ENCODE peak calls at places on chromosomes 11 and 22, in ten cellular contexts. X is GM23338, P is psoas muscle, Y is lung, W is tibial artery, T is stomach, O is RWPE1, G is brain microvascular endothelial cell, U is mesendoderm, L is mesenchymal stem cell. C is an unnamed sample.

GRCh38 chr22:26610072-26610958 is 7.5 kb downstream of the CRYBB1 start:
- DNase-seq in X (no peak), P (peak; percentile 36), Y (no peak), W (peak; percentile 68), T (peak; percentile 35), O (peak; percentile 43), G (peak; percentile 89), U (no peak), L (peak; percentile 46), C (no peak)

GRCh38 chr11:26227883-26228502 is 103.9 kb upstream of the ANO3 start:
- DNase-seq in X (no peak), P (no peak), Y (no peak), W (no peak), T (no peak), O (no peak), G (no peak), U (no peak), L (no peak), C (no peak)

GRCh38 chr11:120272303-120272702 is 32.4 kb downstream of the POU2F3 start:
- DNase-seq in X (no peak), P (no peak), Y (no peak), W (no peak), T (no peak), O (peak; percentile 91), G (peak; percentile 31), U (no peak), L (no peak), C (no peak)

GRCh38 chr11:66359662-66360087 is 11.9 kb downstream of the SLC29A2 start:
- DNase-seq in X (peak; percentile 57), P (no peak), Y (no peak), W (no peak), T (no peak), O (no peak), G (no peak), U (peak; percentile 62), L (no peak), C (no peak)

GRCh38 chr11:16986434-16987204 is 27.6 kb downstream of the PLEKHA7 start:
- DNase-seq in X (peak; percentile 25), P (no peak), Y (peak; percentile 73), W (no peak), T (peak; percentile 95), O (no peak), G (no peak), U (peak; percentile 79), L (no peak), C (peak; percentile 81)

GRCh38 chr11:115930886-115931537 is 426.8 kb upstream of the CADM1 start:
- DNase-seq in X (no peak), P (no peak), Y (no peak), W (no peak), T (no peak), O (no peak), G (no peak), U (no peak), L (no peak), C (no peak)

GRCh38 chr11:67639438-67639859 is at the start of gene TBX10:
- DNase-seq in X (no peak), P (no peak), Y (no peak), W (no peak), T (no peak), O (no peak), G (no peak), U (no peak), L (no peak), C (no peak)

GRCh38 chr22:36369922-36370781 is 17.6 kb downstream of the MYH9 start:
- DNase-seq in X (no peak), P (peak; percentile 34), Y (peak; percentile 77), W (peak; percentile 82), T (peak; percentile 76), O (no peak), G (no peak), U (peak; percentile 73), L (peak; percentile 68), C (peak; percentile 65)

GRCh38 chr11:122293298-122294023 is 177.4 kb upstream of the BLID start:
- DNase-seq in X (peak; percentile 59), P (no peak), Y (no peak), W (no peak), T (no peak), O (no peak), G (peak; percentile 27), U (no peak), L (no peak), C (no peak)

GRCh38 chr11:129896062-129896461 is 684 bp upstream of the NFRKB start:
- DNase-seq in X (peak; percentile 27), P (no peak), Y (no peak), W (no peak), T (no peak), O (no peak), G (no peak), U (no peak), L (no peak), C (no peak)

GRCh38 chr11:118531597-118532084 is 649 bp downstream of the TMEM25 start:
- DNase-seq in X (peak; percentile 36), P (no peak), Y (no peak), W (no peak), T (no peak), O (peak; percentile 22), G (no peak), U (no peak), L (no peak), C (no peak)

GRCh38 chr22:46012881-46013281 is 35.9 kb upstream of the WNT7B start:
- DNase-seq in X (no peak), P (peak; percentile 30), Y (no peak), W (peak; percentile 78), T (no peak), O (no peak), G (no peak), U (no peak), L (no peak), C (no peak)

GRCh38 chr22:22893077-22893805 is 5.6 kb downstream of the IGLL5 start:
- DNase-seq in X (peak; percentile 8), P (no peak), Y (no peak), W (peak; percentile 45), T (no peak), O (no peak), G (no peak), U (no peak), L (no peak), C (no peak)

GRCh38 chr11:38524945-38525344 is 1926.9 kb upstream of the RAG2 start:
- DNase-seq in X (no peak), P (no peak), Y (no peak), W (no peak), T (no peak), O (no peak), G (no peak), U (no peak), L (no peak), C (no peak)

GRCh38 chr11:38530226-38530625 is 1932.2 kb upstream of the RAG2 start:
- DNase-seq in X (no peak), P (no peak), Y (no peak), W (no peak), T (no peak), O (no peak), G (no peak), U (no peak), L (no peak), C (no peak)
- H3K27ac ChIP-seq in X (no peak overlapping the region), P (no peak overlapping the region), Y (no peak overlapping the region), W (no peak overlapping the region), T (no peak overlapping the region), O (no peak overlapping the region), G (no peak overlapping the region), U (no peak overlapping the region), L (no peak overlapping the region), C (no peak overlapping the region)

DNA sequence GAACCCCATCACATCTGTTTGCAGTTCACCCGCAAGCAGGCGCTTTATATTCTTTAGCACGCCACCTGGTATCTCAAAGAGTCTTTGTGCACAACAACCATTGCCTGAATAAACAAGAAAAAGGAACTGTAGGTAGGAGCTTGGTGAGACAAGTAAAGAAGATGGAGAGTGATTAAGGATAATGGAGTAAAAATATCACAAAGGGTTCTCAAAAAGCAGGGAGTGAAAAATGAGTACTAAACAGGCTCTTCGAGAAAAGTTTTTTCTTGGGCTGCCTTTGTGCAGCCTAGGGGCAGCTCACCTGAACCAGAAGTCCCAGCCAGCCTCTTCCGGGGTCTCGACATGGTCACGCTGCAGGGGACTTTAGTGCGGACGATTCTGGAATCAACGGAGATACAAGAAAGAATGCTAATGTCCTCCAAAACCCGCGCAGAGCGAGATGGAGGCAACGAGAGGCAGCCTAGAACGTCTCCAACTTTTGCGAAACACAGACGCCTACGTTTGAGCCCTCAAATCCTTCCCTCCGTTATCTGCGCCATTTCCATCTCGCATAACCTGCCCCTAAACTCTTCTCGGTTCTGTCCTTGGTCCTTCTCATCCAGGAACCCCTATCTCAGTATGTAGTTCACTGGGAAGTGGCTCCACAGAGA is 488 bp downstream of the THYN1 start:
- DNase-seq in X (peak; percentile 58), P (no peak), Y (no peak), W (no peak), T (no peak), O (peak; percentile 27), G (peak; percentile 44), U (no peak), L (no peak), C (peak; percentile 14)
- H3K27ac ChIP-seq in X (no peak overlapping the region), P (peak overlapping the region; percentile 53), Y (peak overlapping the region; percentile 49), W (peak overlapping the region; percentile 74), T (peak overlapping the region; percentile 86), O (peak overlapping the region; percentile 67), G (peak overlapping the region; percentile 37), U (no peak overlapping the region), L (peak overlapping the region; percentile 51), C (peak overlapping the region; percentile 41)

GRCh38 chr11:73995247-73995646 is 12.6 kb upstream of the UCP2 start:
- DNase-seq in X (no peak), P (no peak), Y (no peak), W (no peak), T (no peak), O (no peak), G (no peak), U (peak; percentile 24), L (peak; percentile 80), C (no peak)
- H3K27ac ChIP-seq in X (no peak overlapping the region), P (no peak overlapping the region), Y (no peak overlapping the region), W (no peak overlapping the region), T (no peak overlapping the region), O (no peak overlapping the region), G (no peak overlapping the region), U (no peak overlapping the region), L (no peak overlapping the region), C (no peak overlapping the region)

GRCh38 chr11:10784229-10785145 is 24.2 kb downstream of the EIF4G2 start:
- DNase-seq in X (no peak), P (no peak), Y (no peak), W (no peak), T (no peak), O (no peak), G (no peak), U (peak; percentile 85), L (peak; percentile 23), C (no peak)
- H3K27ac ChIP-seq in X (no peak overlapping the region), P (peak overlapping the region; percentile 18), Y (peak overlapping the region; percentile 10), W (no peak overlapping the region), T (no peak overlapping the region), O (no peak overlapping the region), G (no peak overlapping the region), U (no peak overlapping the region), L (no peak overlapping the region), C (no peak overlapping the region)

DNA sequence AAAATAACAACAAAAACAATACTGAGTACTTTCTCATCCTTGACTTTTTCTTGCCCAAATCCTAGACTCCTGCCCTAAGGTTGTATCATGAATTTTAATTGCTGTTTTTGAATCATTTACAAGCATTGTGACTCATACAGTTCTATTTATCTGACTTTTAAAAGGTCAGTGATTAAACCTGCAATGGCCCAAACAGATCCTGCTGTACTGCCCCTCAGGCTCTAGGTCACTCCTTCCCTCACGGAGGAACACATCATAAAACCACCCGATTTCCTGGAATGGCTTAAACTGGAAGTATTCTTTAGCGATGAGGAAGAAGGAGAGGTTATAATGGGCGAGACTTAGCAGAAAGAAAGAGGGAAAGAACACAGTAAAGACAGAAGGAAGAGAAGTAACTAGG is 12.3 kb downstream of the ARFGAP3 start:
- DNase-seq in X (no peak), P (no peak), Y (no peak), W (no peak), T (no peak), O (peak; percentile 41), G (no peak), U (no peak), L (peak; percentile 63), C (no peak)
- H3K27ac ChIP-seq in X (peak overlapping the region; percentile 66), P (no peak overlapping the region), Y (no peak overlapping the region), W (no peak overlapping the region), T (peak overlapping the region; percentile 68), O (no peak overlapping the region), G (no peak overlapping the region), U (no peak overlapping the region), L (peak overlapping the region; percentile 35), C (no peak overlapping the region)

C was measured in WERI-Rb-1.